ENCODE peak calls at places on chromosomes 16 and 17, in seven cellular contexts. K is NCI-H510A treated with DMSO at 0.1 percent for 48 hours; C is activated naive CD4-positive, alpha-beta T cell; D is tibial artery; I is AG04450; J is kidney epithelial cell; T is SW 1271. E is an unnamed sample.

GRCh38 chr17:60398227-60398959 is 6.5 kb upstream of the USP32 start:
- DNase-seq in J (no peak), I (no peak), C (peak; percentile 1), T (no peak), D (no peak), K (no peak), E (no peak)

GRCh38 chr16:51508813-51509212 is 357.7 kb upstream of the SALL1 start:
- DNase-seq in C (no peak), I (peak; percentile 15), K (no peak), T (no peak), J (no peak), D (no peak), E (no peak)

GRCh38 chr16:2963611-2964415 is at the start of gene KREMEN2:
- DNase-seq in T (peak; percentile 70), I (no peak), K (peak; percentile 35), D (no peak), C (peak; percentile 26), J (no peak), E (no peak)

GRCh38 chr16:11242658-11243057 is 13.3 kb downstream of the SOCS1 start:
- DNase-seq in D (no peak), I (no peak), J (no peak), K (peak; percentile 13), T (no peak), C (no peak), E (no peak)

GRCh38 chr16:23223368-23223767 is 40.8 kb downstream of the SCNN1G start:
- DNase-seq in C (no peak), D (no peak), K (no peak), J (no peak), I (no peak), T (no peak), E (no peak)

GRCh38 chr17:44518032-44518431 is 14.8 kb upstream of the GPATCH8 start:
- DNase-seq in C (no peak), D (no peak), I (no peak), T (no peak), J (peak; percentile 43), K (no peak), E (no peak)

GRCh38 chr17:75404739-75405364 is 626 bp downstream of the GRB2 start:
- DNase-seq in T (no peak), C (peak; percentile 31), J (no peak), I (no peak), K (peak; percentile 45), D (peak; percentile 75), E (peak; percentile 19)

GRCh38 chr16:86479419-86479818 is 30.9 kb upstream of the FOXF1 start:
- DNase-seq in C (no peak), D (no peak), I (no peak), T (no peak), J (no peak), K (no peak), E (no peak)

GRCh38 chr16:47787695-47788094 is 326.6 kb downstream of the PHKB start:
- DNase-seq in J (no peak), I (no peak), C (no peak), D (no peak), T (no peak), K (no peak), E (no peak)

GRCh38 chr16:85955566-85955965 is 56.6 kb downstream of the IRF8 start:
- DNase-seq in K (no peak), D (no peak), J (no peak), T (no peak), I (no peak), C (no peak), E (no peak)

GRCh38 chr17:48307814-48308411 is 122.1 kb downstream of the SKAP1 start:
- DNase-seq in I (peak; percentile 32), T (peak; percentile 57), C (peak; percentile 12), K (peak; percentile 96), J (peak; percentile 37), D (peak; percentile 48), E (no peak)

GRCh38 chr17:82213251-82214011 is 789 bp upstream of the CCDC57 start:
- DNase-seq in C (no peak), J (no peak), T (peak; percentile 69), I (peak; percentile 61), D (no peak), K (no peak), E (peak; percentile 76)

GRCh38 chr17:57092171-57092570 is 7.1 kb downstream of the AKAP1 start:
- DNase-seq in I (peak; percentile 39), J (no peak), C (no peak), T (no peak), K (no peak), D (peak; percentile 89), E (no peak)

GRCh38 chr16:89586853-89587252 is 11.3 kb downstream of the CPNE7 start:
- DNase-seq in C (no peak), K (no peak), I (no peak), D (no peak), J (no peak), T (no peak), E (no peak)

GRCh38 chr16:2471016-2471652 is at the start of gene NTN3:
- DNase-seq in I (no peak), C (no peak), K (no peak), T (no peak), J (no peak), D (no peak), E (no peak)

GRCh38 chr17:37821025-37821713 is 76.3 kb upstream of the HNF1B start:
- DNase-seq in D (no peak), K (no peak), C (no peak), T (no peak), I (no peak), J (no peak), E (no peak)

GRCh38 chr17:49013311-49014205 is 16.4 kb downstream of the IGF2BP1 start:
- DNase-seq in C (no peak), D (no peak), J (no peak), I (no peak), T (no peak), K (no peak), E (no peak)

GRCh38 chr16:54633943-54634362 is 296.7 kb upstream of the IRX5 start:
- DNase-seq in C (no peak), D (peak; percentile 85), I (no peak), J (no peak), K (no peak), T (no peak), E (no peak)

E was measured in dorsolateral prefrontal cortex.